ENCODE peak calls at places on chromosomes 13 and 19, in seven cellular contexts. U, J, O, X, M, E and D are unnamed samples.

GRCh38 chr19:47618771-47619170 is 9.8 kb downstream of the BICRA start:
- DNase-seq in U (no peak), J (no peak), O (no peak), X (no peak), M (peak), E (peak), D (no peak)

GRCh38 chr19:44943801-44944249 is 1.8 kb downstream of the APOC4 start:
- DNase-seq in U (no peak), J (no peak), O (no peak), X (no peak), M (no peak), E (peak), D (no peak)

GRCh38 chr19:51681286-51681956 is 11.7 kb upstream of the SPACA6 start:
- DNase-seq in U (no peak), J (no peak), O (no peak), X (no peak), M (no peak), E (no peak), D (no peak)

GRCh38 chr19:38197937-38198704 is 25.9 kb downstream of the DPF1 start:
- DNase-seq in U (no peak), J (no peak), O (no peak), X (no peak), M (no peak), E (no peak), D (no peak)

GRCh38 chr13:104757712-104758111 is 1691.5 kb upstream of the SLC10A2 start:
- DNase-seq in U (no peak), J (peak), O (no peak), X (no peak), M (no peak), E (no peak), D (no peak)

GRCh38 chr19:42501733-42502132 is 26.5 kb downstream of the CEACAM1 start:
- DNase-seq in U (no peak), J (no peak), O (no peak), X (no peak), M (no peak), E (no peak), D (no peak)

GRCh38 chr19:56840452-56841193 is at the start of the genes PEG3 and ZIM2:
- DNase-seq in U (no peak), J (peak), O (no peak), X (peak), M (no peak), E (peak), D (no peak)

GRCh38 chr19:23318143-23318542 is 67.9 kb upstream of the ZNF724 start:
- DNase-seq in U (no peak), J (no peak), O (no peak), X (no peak), M (no peak), E (no peak), D (no peak)

GRCh38 chr19:19406878-19407639 is 1.6 kb downstream of the GATAD2A start:
- DNase-seq in U (peak), J (peak), O (no peak), X (no peak), M (peak), E (peak), D (no peak)

GRCh38 chr13:86051134-86052103 is 252.2 kb upstream of the SLITRK6 start:
- DNase-seq in U (no peak), J (peak), O (no peak), X (no peak), M (no peak), E (no peak), D (no peak)

GRCh38 chr13:108895220-108895704 is 265.9 kb downstream of the MYO16 start:
- DNase-seq in U (no peak), J (peak), O (no peak), X (no peak), M (peak), E (no peak), D (peak)

GRCh38 chr13:105991622-105992254 is 543.7 kb downstream of the EFNB2 start:
- DNase-seq in U (no peak), J (peak), O (peak), X (no peak), M (no peak), E (no peak), D (peak)

GRCh38 chr19:39086401-39086800 is 2.2 kb downstream of the ACP7 start:
- DNase-seq in U (no peak), J (no peak), O (no peak), X (no peak), M (no peak), E (no peak), D (no peak)

GRCh38 chr19:5238700-5239099 is 101.9 kb downstream of the PTPRS start:
- DNase-seq in U (no peak), J (no peak), O (no peak), X (no peak), M (no peak), E (peak), D (no peak)

GRCh38 chr19:7925171-7925837 is 631 bp downstream of the CTXN1 start:
- DNase-seq in U (peak), J (peak), O (no peak), X (peak), M (peak), E (peak), D (no peak)
- H3K4me3 ChIP-seq in U (no peak), J (peak), O (peak), X (peak), M (peak), E (peak), D (peak)

GRCh38 chr19:927707-928401 is 2.0 kb downstream of the ARID3A start:
- DNase-seq in U (no peak), J (no peak), O (no peak), X (no peak), M (no peak), E (no peak), D (no peak)

GRCh38 chr19:926595-927043 is 784 bp downstream of the ARID3A start:
- DNase-seq in U (no peak), J (peak), O (no peak), X (peak), M (peak), E (peak), D (no peak)

GRCh38 chr19:927044-927706 is 1.3 kb downstream of the ARID3A start:
- DNase-seq in U (no peak), J (peak), O (no peak), X (peak), M (peak), E (peak), D (no peak)

GRCh38 chr19:929523-930258 is 3.9 kb downstream of the ARID3A start:
- DNase-seq in U (no peak), J (no peak), O (no peak), X (no peak), M (no peak), E (no peak), D (no peak)

DNA sequence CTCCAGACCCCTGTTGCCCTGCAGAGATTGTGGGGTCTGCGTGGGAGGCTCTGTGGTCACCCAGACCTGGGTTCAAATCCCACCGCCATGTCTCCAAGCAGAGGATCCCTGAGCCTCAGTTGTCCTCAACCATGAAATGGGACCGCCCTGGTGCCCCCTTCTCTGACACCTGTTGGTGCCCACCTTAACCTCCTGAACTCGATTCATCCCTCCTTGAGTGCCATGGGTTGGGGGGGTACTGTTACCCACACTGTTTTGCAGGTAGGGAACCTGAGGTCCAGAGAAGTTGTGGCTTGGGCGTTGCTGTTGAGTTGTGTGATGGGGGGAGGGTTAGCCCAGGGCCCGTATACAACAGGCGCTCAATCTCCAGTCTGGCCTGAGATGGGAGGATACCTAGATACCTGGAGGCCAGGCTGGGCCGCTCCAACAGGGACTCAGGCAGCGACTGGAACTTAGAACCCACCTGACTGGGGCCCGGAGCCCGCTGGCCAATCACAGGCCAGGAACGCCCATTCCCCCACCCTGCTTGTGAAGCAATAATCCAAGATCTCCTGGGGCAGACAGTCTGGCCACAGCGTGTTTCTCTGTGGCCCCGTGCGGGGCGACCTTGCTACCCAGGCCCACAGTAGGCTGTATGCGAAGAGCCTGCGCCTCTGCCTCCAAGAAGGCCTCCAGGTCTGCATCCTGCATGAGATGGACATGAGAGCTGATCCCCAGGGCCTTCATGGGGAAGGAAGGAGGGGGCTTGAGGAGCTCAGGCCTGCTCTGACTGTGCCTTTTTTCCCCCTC is 2.8 kb downstream of the ARID3A start:
- DNase-seq in U (no peak), J (peak), O (no peak), X (no peak), M (no peak), E (no peak), D (no peak)
- H3K4me3 ChIP-seq in U (no peak), J (no peak), O (no peak), X (no peak), M (no peak), E (no peak), D (no peak)

GRCh38 chr19:6862673-6863078 is 24.7 kb upstream of the ADGRE1 start:
- DNase-seq in U (peak), J (peak), O (peak), X (peak), M (peak), E (peak), D (peak)
- H3K4me3 ChIP-seq in U (no peak), J (peak), O (peak), X (no peak), M (no peak), E (peak), D (peak)

DNA sequence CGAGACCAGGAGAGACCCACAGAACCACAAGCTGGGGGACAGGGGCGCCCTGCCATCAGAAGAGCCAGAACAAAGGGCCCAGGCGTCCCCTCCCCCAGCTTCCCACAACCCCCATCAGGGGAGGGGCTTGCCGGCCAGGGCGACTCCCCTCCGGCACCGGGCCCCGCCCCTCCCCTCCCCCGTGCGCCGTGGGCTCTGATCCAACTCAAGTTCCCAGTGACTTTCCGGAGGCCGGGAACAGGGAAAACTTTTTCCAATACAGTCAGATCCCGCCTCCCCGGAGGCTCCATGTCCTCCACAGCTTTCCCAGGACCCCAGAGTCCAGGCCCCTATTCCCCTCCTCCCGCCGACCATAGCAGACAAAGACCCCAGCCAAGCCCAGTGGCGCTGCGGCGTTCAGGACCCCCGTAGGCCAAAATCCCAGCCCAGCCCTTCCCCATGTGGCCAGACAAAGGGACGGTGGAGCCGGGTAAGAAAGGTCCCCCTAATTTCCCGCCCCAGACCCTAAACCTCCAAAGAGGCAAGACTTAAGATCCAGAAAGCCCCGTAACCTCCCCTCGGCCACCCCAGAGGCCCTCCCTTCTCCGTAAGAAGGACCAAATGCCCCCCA is 673 bp downstream of the TEAD2 start:
- DNase-seq in U (no peak), J (peak), O (no peak), X (peak), M (peak), E (peak), D (peak)
- H3K4me3 ChIP-seq in U (peak), J (peak), O (peak), X (peak), M (peak), E (peak), D (peak)